ENCODE peak calls at places on chromosomes 13 and 19, in five cellular contexts. E is ACHN; G is stimulated activated CD4-positive, alpha-beta T cell treated with anti-CD3 and anti-CD28 coated beads, Interleukin-4, amount 100 ng/mL, for 4 hours; N is activated CD4-positive, alpha-beta T cell treated with anti-CD3 and anti-CD28 coated beads for 24 hours; F is IMR-90. C is an unnamed sample.
A peak's percentile ranks its signal among the peaks of the same experiment; 100 is the strongest.

GRCh38 chr13:35086667-35087066 is 144.6 kb downstream of the NBEA start:
- DNase-seq in F (no peak), G (no peak), E (peak; percentile 4), N (no peak), C (no peak)

GRCh38 chr13:113741101-113741731 is 17.8 kb upstream of the TMEM255B start:
- DNase-seq in E (no peak), N (no peak), F (no peak), G (no peak), C (no peak)

GRCh38 chr13:97945342-97945741 is 8.1 kb upstream of the IPO5 start:
- DNase-seq in N (no peak), E (no peak), G (no peak), F (peak; percentile 48), C (no peak)

GRCh38 chr13:42969558-42970172 is 22.4 kb downstream of the EPSTI1 start:
- DNase-seq in N (peak; percentile 79), G (peak; percentile 64), E (peak; percentile 56), F (peak; percentile 69), C (peak; percentile 60)

GRCh38 chr19:12884926-12885748 is 1.9 kb downstream of the KLF1 start:
- DNase-seq in G (peak; percentile 91), N (peak; percentile 84), E (no peak), F (peak; percentile 28), C (peak; percentile 80)

GRCh38 chr19:13162749-13163608 is 12.8 kb downstream of the IER2 start:
- DNase-seq in F (peak; percentile 97), E (peak; percentile 97), N (peak; percentile 81), G (peak; percentile 93), C (peak; percentile 64)

GRCh38 chr19:3321696-3322095 is 44.7 kb upstream of the NFIC start:
- DNase-seq in N (no peak), E (no peak), G (no peak), F (no peak), C (no peak)

GRCh38 chr19:38223617-38224013 is 407 bp downstream of the DPF1 start:
- DNase-seq in F (no peak), E (no peak), G (no peak), N (no peak), C (no peak)

GRCh38 chr13:70623260-70623659 is 515.0 kb upstream of the KLHL1 start:
- DNase-seq in N (no peak), F (peak; percentile 0), G (no peak), E (peak; percentile 9), C (no peak)

GRCh38 chr19:39307233-39307821 is 11.1 kb downstream of the IFNL1 start:
- DNase-seq in E (peak; percentile 31), F (no peak), N (no peak), G (no peak), C (no peak)

GRCh38 chr19:10237702-10238101 is 6.6 kb upstream of the S1PR2 start:
- DNase-seq in N (no peak), G (no peak), F (no peak), E (no peak), C (no peak)

GRCh38 chr13:87671824-87672603 is 843 bp downstream of the SLITRK5 start:
- DNase-seq in G (no peak), F (no peak), N (no peak), E (peak; percentile 9), C (no peak)

GRCh38 chr19:8194528-8195275 is 14.5 kb upstream of the CERS4 start:
- DNase-seq in N (no peak), G (peak; percentile 5), E (no peak), F (no peak), C (no peak)

GRCh38 chr13:75326173-75327131 is 155.5 kb downstream of the TBC1D4 start:
- DNase-seq in N (peak; percentile 43), E (no peak), F (peak; percentile 53), G (peak; percentile 55), C (peak; percentile 18)

GRCh38 chr19:41357746-41358145 is 4.0 kb upstream of the TGFB1 start:
- DNase-seq in G (no peak), E (no peak), F (no peak), N (no peak), C (no peak)